ENCODE peak calls at places on chromosomes 12 and 14, in five cellular contexts. V is WTC11, X is ovary, O is frontal cortex, R is Right ventricle myocardium superior. C is an unnamed sample.

GRCh38 chr12:45503887-45504286 is 225.6 kb upstream of the ARID2 start:
- DNase-seq in O (no peak), V (no peak), R (no peak), X (no peak), C (no peak)

GRCh38 chr12:91111366-91112321 is at the start of gene LUM:
- DNase-seq in R (peak; percentile 57), X (peak; percentile 50), O (no peak), V (no peak), C (no peak)

GRCh38 chr12:52055781-52056711 is 4.8 kb downstream of the NR4A1 start:
- DNase-seq in V (no peak), X (peak; percentile 47), R (no peak), O (no peak), C (no peak)

GRCh38 chr14:62364161-62364560 is 601.9 kb downstream of the SNAPC1 start:
- DNase-seq in X (no peak), V (no peak), O (no peak), R (no peak), C (no peak)

GRCh38 chr12:53579545-53579955 is 46.6 kb downstream of the ATF7 start:
- DNase-seq in R (no peak), O (no peak), V (no peak), X (no peak), C (no peak)

GRCh38 chr14:100282766-100283419 is 23.4 kb downstream of the SLC25A29 start:
- DNase-seq in R (no peak), V (no peak), X (no peak), O (no peak), C (no peak)

GRCh38 chr12:93722179-93722578 is 45.0 kb downstream of the CRADD start:
- DNase-seq in O (no peak), V (no peak), R (no peak), X (no peak), C (no peak)

GRCh38 chr14:87888136-87888999 is 104.6 kb downstream of the GALC start:
- DNase-seq in V (peak; percentile 84), X (no peak), O (no peak), R (no peak), C (no peak)

GRCh38 chr14:31090872-31091764 is 64.9 kb upstream of the STRN3 start:
- DNase-seq in V (no peak), O (no peak), R (no peak), X (no peak), C (no peak)

GRCh38 chr12:108565976-108566375 is 3.6 kb downstream of the ISCU start:
- DNase-seq in V (no peak), O (no peak), R (peak; percentile 83), X (peak; percentile 35), C (no peak)

GRCh38 chr12:121579190-121579791 is 1.5 kb downstream of the KDM2B start:
- DNase-seq in X (peak; percentile 34), R (peak; percentile 57), V (peak; percentile 45), O (no peak), C (no peak)

GRCh38 chr12:57131896-57132744 is 3.8 kb downstream of the LRP1 start:
- DNase-seq in O (peak; percentile 31), V (no peak), X (no peak), R (peak; percentile 22), C (no peak)

GRCh38 chr14:35221462-35221861 is 70.7 kb upstream of the PSMA6 start:
- DNase-seq in X (no peak), R (no peak), O (no peak), V (no peak), C (no peak)

GRCh38 chr12:131911851-131912525 is 17.1 kb upstream of the PUS1 start:
- DNase-seq in O (no peak), R (no peak), V (no peak), X (no peak), C (no peak)

GRCh38 chr12:96208346-96208745 is 14.2 kb downstream of the ELK3 start:
- DNase-seq in V (no peak), O (no peak), R (no peak), X (no peak), C (no peak)

GRCh38 chr12:168201-168600 is 45.8 kb downstream of the SLC6A12 start:
- DNase-seq in O (no peak), X (no peak), R (no peak), V (no peak), C (no peak)

GRCh38 chr12:102376251-102376747 is 104.1 kb downstream of the IGF1 start:
- DNase-seq in X (no peak), O (no peak), R (no peak), V (no peak), C (no peak)

GRCh38 chr14:37991027-37991426 is 216.7 kb upstream of the SSTR1 start:
- DNase-seq in O (no peak), V (no peak), R (no peak), X (no peak), C (no peak)

GRCh38 chr14:61646366-61647101 is 48.8 kb upstream of the HIF1A start:
- DNase-seq in X (no peak), R (no peak), O (no peak), V (no peak), C (no peak)

GRCh38 chr12:12056951-12057350 is 13.8 kb upstream of the BCL2L14 start:
- DNase-seq in R (no peak), O (no peak), X (no peak), V (no peak), C (no peak)

GRCh38 chr12:91250273-91250672 is 67.7 kb upstream of the DCN start:
- DNase-seq in O (no peak), R (no peak), V (no peak), X (no peak), C (no peak)

GRCh38 chr14:71103662-71104484 is 196.6 kb downstream of the PCNX1 start:
- DNase-seq in O (peak; percentile 39), R (no peak), V (no peak), X (no peak), C (peak; percentile 41)

GRCh38 chr14:50813544-50813863 is 17.5 kb downstream of the NIN start:
- DNase-seq in O (no peak), X (no peak), V (no peak), R (no peak), C (no peak)

GRCh38 chr12:129902371-129903091 is 1.3 kb downstream of the TMEM132D start:
- DNase-seq in R (no peak), V (no peak), O (no peak), X (no peak), C (no peak)

GRCh38 chr14:101878222-101879211 is 85.9 kb upstream of the DYNC1H1 start:
- DNase-seq in R (no peak), X (no peak), V (no peak), O (no peak), C (no peak)

GRCh38 chr12:118053071-118053985 is 7.7 kb downstream of the WSB2 start:
- DNase-seq in O (no peak), R (no peak), X (no peak), V (no peak), C (no peak)

GRCh38 chr14:68471029-68471963 is 321.6 kb downstream of the ZFP36L1 start:
- DNase-seq in V (peak; percentile 43), X (no peak), R (no peak), O (no peak), C (no peak)